ENCODE peak calls at places on chromosomes 2 and 18, in seven cellular contexts. S, K, W, E, T, M and R are unnamed samples.

GRCh38 chr2:240467659-240468299 is 32.3 kb downstream of the GPC1 start:
- DNase-seq in S (no peak), K (peak), W (no peak), E (peak), T (peak), M (no peak), R (peak)

GRCh38 chr18:78558101-78558810 is 421.4 kb upstream of the SALL3 start:
- DNase-seq in S (no peak), K (no peak), W (no peak), E (no peak), T (no peak), M (no peak), R (no peak)

GRCh38 chr2:224069172-224069571 is 30.1 kb upstream of the SERPINE2 start:
- DNase-seq in S (no peak), K (no peak), W (no peak), E (no peak), T (no peak), M (no peak), R (no peak)

GRCh38 chr2:199581935-199582336 is 124.2 kb upstream of the SATB2 start:
- DNase-seq in S (no peak), K (no peak), W (no peak), E (no peak), T (no peak), M (no peak), R (no peak)

GRCh38 chr2:66432801-66433694 is 1.9 kb upstream of the MEIS1 start:
- DNase-seq in S (peak), K (peak), W (peak), E (peak), T (peak), M (peak), R (peak)

GRCh38 chr2:5560981-5561380 is 131.2 kb upstream of the SOX11 start:
- DNase-seq in S (no peak), K (no peak), W (peak), E (no peak), T (no peak), M (no peak), R (no peak)

GRCh38 chr2:55923091-55923977 is at the start of gene EFEMP1:
- DNase-seq in S (peak), K (peak), W (peak), E (peak), T (peak), M (no peak), R (peak)

GRCh38 chr18:23283933-23284430 is 148.7 kb downstream of the CABLES1 start:
- DNase-seq in S (peak), K (no peak), W (no peak), E (no peak), T (no peak), M (peak), R (no peak)

GRCh38 chr2:18047896-18048657 is 169.6 kb downstream of the KCNS3 start:
- DNase-seq in S (peak), K (no peak), W (no peak), E (no peak), T (no peak), M (no peak), R (no peak)

GRCh38 chr18:45449761-45450227 is 165.5 kb upstream of the SLC14A2 start:
- DNase-seq in S (no peak), K (peak), W (peak), E (peak), T (peak), M (no peak), R (peak)

GRCh38 chr2:12728221-12728777 is 11.6 kb downstream of the TRIB2 start:
- DNase-seq in S (no peak), K (no peak), W (no peak), E (no peak), T (no peak), M (no peak), R (no peak)

GRCh38 chr2:216680951-216681629 is 14.3 kb downstream of the IGFBP5 start:
- DNase-seq in S (no peak), K (no peak), W (no peak), E (no peak), T (peak), M (no peak), R (no peak)

DNA sequence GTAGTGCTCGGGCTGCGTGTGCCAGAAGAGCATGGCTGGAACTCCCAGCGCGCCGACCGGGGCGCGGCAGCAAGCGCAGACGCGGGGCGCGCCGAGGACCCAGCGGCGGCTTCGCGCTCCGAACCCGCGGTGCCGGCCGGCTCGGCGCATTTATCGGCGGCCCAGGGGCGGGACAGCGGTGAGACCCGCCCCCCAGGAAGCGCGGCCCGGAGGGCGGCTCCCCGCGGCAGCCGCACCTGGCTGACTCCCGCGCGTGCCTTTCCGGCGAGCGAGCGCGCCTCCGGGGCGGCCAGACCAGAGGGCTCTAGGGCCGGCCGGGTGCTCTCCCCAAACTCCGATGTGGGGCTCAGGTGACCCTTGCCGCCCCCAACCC is at the start of gene TFCP2L1:
- DNase-seq in S (peak), K (no peak), W (no peak), E (peak), T (no peak), M (no peak), R (no peak)
- TF ChIP-seq POLR2A in S (peak), K (no peak), W (no peak), E (peak), T (no peak), M (no peak), R (no peak)

DNA sequence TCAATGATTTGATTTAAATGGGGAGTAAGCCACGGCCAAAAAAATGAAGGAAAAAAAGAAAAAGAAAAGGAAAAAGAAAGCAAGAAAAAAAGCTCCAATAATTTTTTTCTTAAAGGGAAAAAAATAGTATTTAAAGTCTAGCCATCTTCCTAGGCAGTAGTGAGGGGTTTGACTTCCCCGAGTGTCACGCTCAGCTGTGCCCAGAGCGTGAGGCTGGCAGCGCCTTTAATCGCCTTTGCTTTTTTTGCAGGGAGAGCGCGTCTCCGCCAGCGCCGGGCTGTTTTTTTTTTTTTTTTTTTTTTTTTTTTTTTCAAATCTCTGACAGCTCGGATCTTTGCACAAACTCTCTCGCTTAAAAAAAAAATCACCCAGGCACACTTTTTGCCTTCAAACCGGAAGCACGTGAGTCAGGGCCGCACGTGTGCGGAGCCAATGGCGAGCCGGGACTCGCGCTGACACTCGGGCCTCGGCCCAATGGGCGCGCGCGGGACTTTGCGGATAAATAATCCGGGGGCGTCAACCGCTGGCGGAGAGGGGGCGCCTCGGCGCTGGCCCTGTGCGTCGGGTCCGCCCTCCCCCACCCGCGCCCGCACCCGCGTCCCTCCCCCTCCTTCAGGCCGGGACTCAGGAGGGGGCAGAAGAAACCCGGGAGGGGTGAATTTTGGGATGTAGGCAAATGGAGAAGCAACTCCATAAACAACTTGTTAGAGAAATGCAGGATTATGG is at the start of gene EN1:
- DNase-seq in S (peak), K (no peak), W (no peak), E (no peak), T (no peak), M (no peak), R (peak)
- H3K4me3 ChIP-seq in S (peak), K (peak), W (no peak), E (peak), T (peak), M (no peak), R (peak)

DNA sequence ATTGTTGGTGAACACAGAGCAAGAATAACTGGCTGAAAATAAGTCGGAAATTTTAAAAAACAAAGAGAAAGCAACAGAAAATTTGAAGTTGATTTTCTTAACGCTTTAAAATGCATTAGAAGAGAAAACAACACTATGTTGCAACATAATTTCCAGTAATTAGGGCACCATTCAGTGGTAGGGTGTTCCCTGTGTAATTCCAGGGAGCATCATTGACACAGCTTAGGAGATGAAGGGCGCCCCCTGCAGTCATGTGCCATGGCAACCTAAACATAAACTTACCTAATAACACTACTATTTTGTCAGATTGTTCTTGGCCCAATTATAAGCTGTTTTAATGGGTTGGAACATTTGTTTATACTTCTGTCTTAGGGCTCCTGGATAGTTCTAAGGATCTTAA is 99.6 kb downstream of the DTNA start:
- DNase-seq in S (peak), K (no peak), W (peak), E (no peak), T (peak), M (peak), R (peak)
- TF ChIP-seq CTCF in S (no peak), K (peak), W (peak), E (no peak), T (no peak), M (peak), R (no peak)

DNA sequence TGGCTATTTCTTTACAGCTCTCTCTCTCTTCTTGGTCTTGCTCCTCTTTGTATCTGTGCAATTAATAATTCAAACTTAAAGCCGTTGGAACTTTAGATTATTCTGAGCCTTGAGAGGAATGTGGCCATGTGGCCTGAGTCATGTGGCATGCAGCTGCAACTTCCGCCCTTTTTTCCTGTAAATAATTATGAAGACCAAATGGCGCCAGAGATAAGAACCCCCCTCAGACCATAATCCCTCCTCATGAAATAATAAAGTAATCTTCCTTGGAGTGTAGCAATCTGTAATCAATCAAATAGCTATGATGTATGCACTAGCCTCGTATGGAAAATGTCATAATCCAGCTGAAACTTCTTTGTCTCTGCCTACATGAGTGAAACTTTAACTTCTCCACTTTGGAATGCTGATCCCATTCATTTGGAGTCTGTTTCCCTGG is 13.5 kb upstream of the TWSG1 start:
- DNase-seq in S (no peak), K (no peak), W (no peak), E (no peak), T (no peak), M (no peak), R (no peak)
- TF ChIP-seq POLR2A in S (no peak), K (no peak), W (no peak), E (no peak), T (no peak), M (no peak), R (no peak)

GRCh38 chr2:221574231-221574570 is 2.1 kb upstream of the EPHA4 start:
- DNase-seq in S (no peak), K (no peak), W (no peak), E (no peak), T (no peak), M (no peak), R (no peak)
- H3K4me3 ChIP-seq in S (peak), K (peak), W (peak), E (peak), T (peak), M (no peak), R (no peak)

DNA sequence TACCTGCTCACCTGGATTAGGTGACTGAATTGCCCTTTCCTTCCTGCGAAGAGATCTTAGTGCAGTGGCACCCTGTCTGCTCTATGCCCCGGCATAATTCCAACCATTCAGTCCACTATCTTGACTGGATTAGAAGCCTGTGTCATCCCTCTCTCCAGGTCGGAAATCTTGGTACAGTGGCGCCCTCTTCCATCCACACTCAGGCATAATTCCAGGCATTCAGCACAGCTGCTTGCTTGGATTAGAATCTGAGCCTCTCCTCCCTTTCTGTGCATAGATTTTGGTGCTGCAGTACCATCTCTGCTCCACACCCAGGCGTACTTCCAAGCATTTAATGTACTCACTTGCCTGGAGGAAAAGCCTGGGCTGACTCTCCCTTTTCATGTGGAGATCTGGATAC is 1389.3 kb upstream of the TMEFF2 start:
- DNase-seq in S (peak), K (no peak), W (no peak), E (no peak), T (no peak), M (peak), R (no peak)
- TF ChIP-seq CTCF in S (no peak), K (no peak), W (no peak), E (no peak), T (no peak), M (peak), R (no peak)

GRCh38 chr2:85668009-85668856 is at the start of gene SFTPB:
- DNase-seq in S (no peak), K (no peak), W (no peak), E (no peak), T (peak), M (no peak), R (peak)
- TF ChIP-seq POLR2A in S (no peak), K (no peak), W (no peak), E (no peak), T (no peak), M (no peak), R (no peak)